ENCODE peak calls at places on chromosomes 16 and 17, in six cellular contexts. N, Y, I, E, J and V are unnamed samples.

GRCh38 chr17:35082073-35082657 is 18.7 kb upstream of the RFFL start:
- DNase-seq in N (peak; percentile 68), Y (peak; percentile 84), E (no peak), J (peak; percentile 63), I (no peak), V (no peak)

GRCh38 chr17:79618383-79619067 is 7.7 kb upstream of the RBFOX3 start:
- DNase-seq in N (no peak), I (peak; percentile 25), Y (no peak), E (peak; percentile 36), J (no peak), V (no peak)

GRCh38 chr17:33086878-33087277 is 95.2 kb downstream of the SPACA3 start:
- DNase-seq in Y (no peak), J (no peak), I (no peak), N (no peak), E (no peak), V (no peak)

GRCh38 chr17:73697872-73698271 is 53.6 kb upstream of the SDK2 start:
- DNase-seq in Y (no peak), I (peak; percentile 78), N (no peak), E (peak; percentile 46), J (peak; percentile 18), V (no peak)

GRCh38 chr17:78355045-78355641 is 4.7 kb downstream of the SOCS3 start:
- DNase-seq in E (no peak), Y (no peak), N (no peak), J (peak; percentile 39), I (no peak), V (no peak)

GRCh38 chr17:43524945-43525575 is 21.1 kb downstream of the ETV4 start:
- DNase-seq in E (no peak), Y (peak; percentile 27), I (no peak), N (peak; percentile 40), J (peak; percentile 72), V (no peak)

GRCh38 chr16:491225-491919 is 36.1 kb upstream of the CAPN15 start:
- DNase-seq in E (no peak), I (no peak), J (no peak), N (peak; percentile 18), Y (no peak), V (no peak)

GRCh38 chr16:14632693-14633569 is at the start of gene BFAR:
- DNase-seq in J (peak; percentile 96), I (peak; percentile 99), Y (peak; percentile 93), E (peak; percentile 98), N (peak; percentile 97), V (peak; percentile 97)

GRCh38 chr16:2724088-2724676 is 4.2 kb upstream of the PRSS27 start:
- DNase-seq in I (no peak), Y (no peak), E (no peak), N (no peak), J (no peak), V (no peak)

GRCh38 chr16:4900750-4901149 is 36.2 kb downstream of the PPL start:
- DNase-seq in Y (no peak), E (no peak), N (no peak), J (no peak), I (no peak), V (no peak)

GRCh38 chr16:3515897-3516296 is 15.1 kb downstream of the CLUAP1 start:
- DNase-seq in I (no peak), Y (no peak), J (no peak), N (no peak), E (no peak), V (no peak)

GRCh38 chr17:14150604-14151003 is 81.3 kb downstream of the COX10 start:
- DNase-seq in N (peak; percentile 1), I (no peak), J (no peak), Y (no peak), E (no peak), V (no peak)

GRCh38 chr16:88297178-88297720 is 85.5 kb upstream of the ZNF469 start:
- DNase-seq in E (no peak), N (no peak), J (no peak), Y (no peak), I (no peak), V (no peak)

GRCh38 chr17:12081720-12082119 is 61.0 kb downstream of the MAP2K4 start:
- DNase-seq in E (no peak), N (peak; percentile 21), I (no peak), J (no peak), Y (no peak), V (no peak)

DNA sequence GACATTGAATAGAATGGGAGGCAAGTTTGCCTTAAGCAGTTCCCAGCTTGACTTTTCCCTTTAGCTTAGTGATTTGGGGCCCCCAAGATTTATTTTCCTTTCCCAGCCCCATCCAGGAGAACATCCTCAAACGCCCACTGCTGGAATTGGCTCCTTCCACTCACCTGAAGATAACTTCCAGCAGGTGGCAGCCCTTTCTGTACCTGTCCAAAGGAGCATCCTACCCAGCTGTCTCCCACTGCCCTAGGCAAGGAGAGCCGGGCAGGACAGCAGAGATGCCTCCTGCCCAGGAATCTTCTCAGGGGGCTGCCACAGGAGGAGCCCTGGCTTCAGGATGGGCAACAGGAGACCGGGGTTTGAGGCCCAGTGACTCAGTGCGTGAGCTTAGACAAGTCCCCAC is 6.4 kb downstream of the CACNG5 start:
- DNase-seq in J (peak; percentile 33), N (no peak), Y (no peak), E (no peak), I (peak; percentile 57), V (no peak)
- H4K91ac ChIP-seq in J (no peak overlapping the region), N (no peak overlapping the region), Y (no peak overlapping the region), E (no peak overlapping the region), I (no peak overlapping the region), V (no peak overlapping the region)

GRCh38 chr17:20141201-20141999 is 132.2 kb downstream of the SPECC1 start:
- DNase-seq in E (no peak), N (peak; percentile 34), Y (no peak), I (no peak), J (peak; percentile 57), V (no peak)
- H3K14ac ChIP-seq in E (no peak overlapping the region), N (no peak overlapping the region), Y (no peak overlapping the region), I (no peak overlapping the region), J (no peak overlapping the region), V (no peak overlapping the region)

GRCh38 chr16:30900588-30900987 is 4.2 kb downstream of the CTF1 start:
- DNase-seq in N (no peak), E (no peak), I (no peak), J (no peak), Y (no peak), V (no peak)

GRCh38 chr16:30901201-30902069 is 5.0 kb downstream of the CTF1 start:
- DNase-seq in Y (no peak), I (no peak), J (no peak), E (no peak), N (peak; percentile 22), V (no peak)

GRCh38 chr16:30903002-30903401 is 6.6 kb downstream of the CTF1 start:
- DNase-seq in E (no peak), N (no peak), Y (no peak), I (no peak), J (no peak), V (no peak)

GRCh38 chr16:30903596-30903995 is 7.2 kb downstream of the CTF1 start:
- DNase-seq in E (no peak), I (no peak), Y (no peak), J (no peak), N (no peak), V (no peak)

DNA sequence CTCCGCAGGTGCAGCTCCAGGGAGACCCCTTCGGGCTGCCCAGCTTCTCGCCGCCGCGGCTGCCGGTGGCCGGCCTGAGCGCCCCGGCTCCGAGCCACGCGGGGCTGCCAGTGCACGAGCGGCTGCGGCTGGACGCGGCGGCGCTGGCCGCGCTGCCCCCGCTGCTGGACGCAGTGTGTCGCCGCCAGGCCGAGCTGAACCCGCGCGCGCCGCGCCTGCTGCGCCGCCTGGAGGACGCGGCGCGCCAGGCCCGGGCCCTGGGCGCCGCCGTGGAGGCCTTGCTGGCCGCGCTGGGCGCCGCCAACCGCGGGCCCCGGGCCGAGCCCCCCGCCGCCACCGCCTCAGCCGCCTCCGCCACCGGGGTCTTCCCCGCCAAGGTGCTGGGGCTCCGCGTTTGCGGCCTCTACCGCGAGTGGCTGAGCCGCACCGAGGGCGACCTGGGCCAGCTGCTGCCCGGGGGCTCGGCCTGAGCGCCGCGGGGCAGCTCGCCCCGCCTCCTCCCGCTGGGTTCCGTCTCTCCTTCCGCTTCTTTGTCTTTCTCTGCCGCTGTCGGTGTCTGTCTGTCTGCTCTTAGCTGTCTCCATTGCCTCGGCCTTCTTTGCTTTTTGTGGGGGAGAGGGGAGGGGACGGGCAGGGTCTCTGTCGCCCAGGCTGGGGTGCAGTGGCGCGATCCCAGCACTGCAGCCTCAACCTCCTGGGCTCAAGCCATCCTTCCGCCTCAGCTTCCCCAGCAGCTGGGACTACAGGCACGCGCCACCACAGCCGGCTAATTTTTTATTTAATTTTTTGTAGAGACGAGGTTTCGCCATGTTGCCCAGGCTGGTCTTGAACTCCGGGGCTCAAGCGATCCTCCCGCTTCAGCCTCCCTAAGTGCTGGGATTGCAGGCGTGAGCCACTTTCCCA is 5.9 kb downstream of the CTF1 start:
- DNase-seq in Y (peak; percentile 63), I (peak; percentile 67), N (peak; percentile 65), J (peak; percentile 89), E (peak; percentile 81), V (no peak)
- H3K4ac ChIP-seq in Y (peak overlapping the region; percentile 91), I (no peak overlapping the region), N (peak overlapping the region; percentile 76), J (peak overlapping the region; percentile 50), E (no peak overlapping the region), V (peak overlapping the region; percentile 37)

GRCh38 chr17:81438688-81439087 is 43.4 kb downstream of the BAHCC1 start:
- DNase-seq in E (no peak), J (no peak), I (no peak), N (no peak), Y (no peak), V (no peak)

GRCh38 chr17:81437221-81437651 is 42.0 kb downstream of the BAHCC1 start:
- DNase-seq in N (no peak), I (no peak), J (no peak), E (no peak), Y (no peak), V (no peak)

GRCh38 chr17:81438024-81438664 is 42.9 kb downstream of the BAHCC1 start:
- DNase-seq in N (no peak), E (no peak), I (no peak), J (no peak), Y (no peak), V (no peak)

GRCh38 chr17:81440511-81441244 is 45.4 kb downstream of the BAHCC1 start:
- DNase-seq in I (peak; percentile 93), J (peak; percentile 50), E (peak; percentile 90), Y (no peak), N (peak; percentile 41), V (peak; percentile 44)

DNA sequence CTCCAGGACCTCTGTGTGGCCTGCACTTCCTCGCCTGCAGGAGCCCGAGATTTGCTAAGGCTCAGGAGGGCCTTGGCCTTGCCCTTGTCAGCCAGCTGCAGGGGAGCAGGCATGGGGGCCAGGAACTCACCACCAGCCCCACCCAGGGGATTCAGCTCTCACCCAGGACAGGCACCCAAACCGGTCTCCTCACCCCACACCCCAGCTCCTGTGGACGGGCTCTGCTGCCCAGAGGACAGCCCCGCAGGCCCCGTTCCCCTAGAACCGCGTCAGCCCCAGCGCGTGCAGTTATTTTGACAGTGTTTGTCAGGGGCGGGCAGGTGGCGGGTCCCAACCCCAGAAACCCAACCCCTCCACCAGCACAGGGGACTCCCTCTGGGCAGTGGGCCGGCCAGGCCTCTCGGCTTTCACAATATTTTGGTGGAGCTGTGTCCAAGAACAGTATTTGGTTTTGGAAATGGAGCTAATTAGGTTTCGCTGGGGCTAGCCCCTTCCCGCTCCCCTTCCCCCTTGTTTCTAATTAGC is 44.7 kb downstream of the BAHCC1 start:
- DNase-seq in N (no peak), E (no peak), J (no peak), Y (no peak), I (no peak), V (no peak)
- H4K91ac ChIP-seq in N (no peak overlapping the region), E (no peak overlapping the region), J (no peak overlapping the region), Y (no peak overlapping the region), I (no peak overlapping the region), V (no peak overlapping the region)